ENCODE peak calls at places on chromosomes 1 and 21, in ten cellular contexts. G is dorsolateral prefrontal cortex, Q is AG09319, A is astrocyte of the spinal cord, M is left ventricle myocardium inferior, F is cardiac muscle cell, S is GM23338, T is brain microvascular endothelial cell, O is GM10248, D is colonic mucosa. N is an unnamed sample.

GRCh38 chr21:35529141-35529863 is 480.2 kb upstream of the RUNX1 start:
- DNase-seq in M (no peak), G (no peak), Q (no peak), O (peak; percentile 33), F (no peak), D (no peak), T (peak; percentile 59), S (no peak), A (peak; percentile 71), N (peak; percentile 48)

GRCh38 chr1:3515774-3516480 is 61.5 kb downstream of the ARHGEF16 start:
- DNase-seq in Q (no peak), T (peak; percentile 14), O (no peak), S (no peak), M (no peak), A (peak; percentile 54), G (no peak), D (no peak), F (no peak), N (no peak)

GRCh38 chr1:212125654-212126053 is 90.1 kb downstream of the DTL start:
- DNase-seq in A (no peak), G (no peak), Q (no peak), O (no peak), M (no peak), T (no peak), F (no peak), D (peak; percentile 70), S (no peak), N (no peak)

GRCh38 chr1:8408151-8408839 is 90.4 kb downstream of the SLC45A1 start:
- DNase-seq in M (peak; percentile 66), G (no peak), F (no peak), S (peak; percentile 53), D (peak; percentile 89), O (no peak), A (peak; percentile 90), T (peak; percentile 74), Q (peak; percentile 76), N (no peak)

GRCh38 chr1:245475116-245475515 is 320.3 kb downstream of the KIF26B start:
- DNase-seq in A (peak; percentile 37), D (no peak), M (no peak), F (no peak), T (no peak), O (no peak), G (no peak), S (no peak), Q (no peak), N (no peak)

GRCh38 chr1:175481126-175482071 is 262.0 kb downstream of the TNR start:
- DNase-seq in T (peak; percentile 35), G (no peak), S (peak; percentile 56), D (no peak), M (no peak), F (peak; percentile 22), O (peak; percentile 28), Q (no peak), A (peak; percentile 24), N (peak; percentile 17)

GRCh38 chr1:151529781-151530180 is 10.3 kb upstream of the TUFT1 start:
- DNase-seq in G (no peak), D (no peak), S (no peak), F (no peak), Q (no peak), T (no peak), A (no peak), M (no peak), O (no peak), N (no peak)

GRCh38 chr1:18041107-18041506 is 66.5 kb upstream of the IGSF21 start:
- DNase-seq in S (no peak), T (no peak), F (no peak), M (no peak), D (no peak), Q (no peak), G (no peak), A (no peak), O (no peak), N (no peak)

GRCh38 chr1:159790237-159790917 is 9.6 kb downstream of the DUSP23 start:
- DNase-seq in G (no peak), S (peak; percentile 81), D (no peak), A (peak; percentile 23), F (peak; percentile 59), O (peak; percentile 31), T (no peak), Q (no peak), M (no peak), N (peak; percentile 42)

GRCh38 chr1:13888351-13888996 is 188.5 kb downstream of the PRDM2 start:
- DNase-seq in D (peak; percentile 86), Q (no peak), M (no peak), G (no peak), S (no peak), O (no peak), F (no peak), T (no peak), A (no peak), N (no peak)

GRCh38 chr1:86942034-86942433 is 27.6 kb downstream of the HS2ST1 start:
- DNase-seq in G (no peak), A (no peak), D (no peak), T (no peak), M (no peak), S (no peak), Q (no peak), O (no peak), F (no peak), N (no peak)

GRCh38 chr1:66981679-66982078 is 56.9 kb downstream of the MIER1 start:
- DNase-seq in D (peak; percentile 50), M (no peak), S (no peak), Q (no peak), O (no peak), G (no peak), A (no peak), T (no peak), F (no peak), N (no peak)

GRCh38 chr1:27993241-27993640 is 33.5 kb downstream of the XKR8 start:
- DNase-seq in F (no peak), O (no peak), T (no peak), Q (no peak), G (peak; percentile 37), D (no peak), S (no peak), M (no peak), A (no peak), N (no peak)

GRCh38 chr1:27992271-27992670 is 32.5 kb downstream of the XKR8 start:
- DNase-seq in D (no peak), A (no peak), T (peak; percentile 20), G (no peak), O (no peak), Q (no peak), S (no peak), F (peak; percentile 7), M (no peak), N (no peak)

GRCh38 chr1:27994060-27994459 is 34.3 kb downstream of the XKR8 start:
- DNase-seq in D (no peak), M (no peak), S (no peak), T (no peak), A (no peak), F (peak; percentile 85), G (no peak), Q (no peak), O (no peak), N (no peak)

GRCh38 chr1:27990920-27991537 is 31.3 kb downstream of the XKR8 start:
- DNase-seq in D (no peak), A (no peak), S (no peak), G (no peak), T (peak; percentile 31), O (no peak), Q (no peak), M (no peak), F (no peak), N (no peak)
- TF ChIP-seq CTCF in D (no peak), A (no peak), S (no peak), G (no peak), T (no peak), O (no peak), Q (no peak), M (no peak), F (no peak), N (no peak)

GRCh38 chr1:12150456-12151200 is 16.2 kb upstream of the TNFRSF1B start:
- DNase-seq in A (no peak), M (no peak), G (no peak), D (no peak), S (no peak), O (no peak), F (no peak), Q (no peak), T (no peak), N (no peak)

GRCh38 chr1:12149791-12150175 is 17.0 kb upstream of the TNFRSF1B start:
- DNase-seq in M (no peak), T (no peak), O (no peak), D (no peak), G (no peak), F (no peak), A (no peak), S (no peak), Q (no peak), N (no peak)

GRCh38 chr1:12148160-12148957 is 18.4 kb upstream of the TNFRSF1B start:
- DNase-seq in S (no peak), F (no peak), A (no peak), G (no peak), O (no peak), Q (no peak), M (no peak), T (no peak), D (peak; percentile 93), N (no peak)

GRCh38 chr1:12147116-12147753 is 19.6 kb upstream of the TNFRSF1B start:
- DNase-seq in G (no peak), T (no peak), M (no peak), A (no peak), D (no peak), O (no peak), Q (no peak), S (no peak), F (no peak), N (no peak)

GRCh38 chr1:12148958-12149790 is 17.6 kb upstream of the TNFRSF1B start:
- DNase-seq in G (no peak), T (no peak), Q (no peak), M (no peak), A (no peak), O (peak; percentile 63), D (no peak), F (no peak), S (no peak), N (peak; percentile 70)
- TF ChIP-seq CTCF in G (no peak), T (no peak), Q (no peak), M (no peak), A (no peak), O (no peak), D (no peak), F (no peak), S (no peak), N (no peak)

DNA sequence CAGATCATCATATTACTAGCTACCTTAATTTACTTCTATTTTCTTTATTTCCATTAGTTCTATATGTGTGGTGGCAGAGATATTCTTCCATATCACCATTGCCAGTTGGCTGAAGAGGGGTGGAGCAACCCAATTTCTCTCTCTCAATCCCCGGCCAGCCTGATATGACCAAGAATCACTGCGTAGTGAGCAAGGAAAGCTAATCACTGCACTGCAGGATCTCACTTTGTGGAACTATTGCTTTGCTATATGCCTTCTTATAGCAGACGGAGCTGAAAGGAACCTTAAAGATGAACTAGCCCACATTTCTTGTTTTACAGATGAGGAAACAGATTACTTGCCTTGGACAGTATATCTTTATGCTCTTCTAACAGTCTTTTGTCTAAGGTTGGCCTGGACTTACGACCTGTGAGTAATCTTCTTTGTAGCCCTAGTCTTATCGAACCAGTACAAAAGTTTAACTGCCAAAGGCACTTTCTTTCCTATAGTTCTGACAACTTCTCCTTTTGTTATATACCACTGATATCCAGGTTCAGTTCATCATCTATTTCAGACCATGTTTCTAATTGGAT is 7.6 kb downstream of the APOBEC4 start:
- DNase-seq in M (no peak), D (no peak), F (no peak), G (no peak), T (no peak), O (no peak), S (no peak), Q (no peak), A (no peak), N (no peak)
- TF ChIP-seq CTCF in M (no peak), D (no peak), F (no peak), G (no peak), T (no peak), O (no peak), S (no peak), Q (no peak), A (no peak), N (no peak)

GRCh38 chr1:192879416-192879815 is 70.6 kb downstream of the RGS2 start:
- DNase-seq in T (peak; percentile 56), F (peak; percentile 29), Q (no peak), D (no peak), A (peak; percentile 22), G (no peak), M (no peak), O (no peak), S (no peak), N (no peak)
- TF ChIP-seq CTCF in T (no peak), F (no peak), Q (no peak), D (no peak), A (no peak), G (no peak), M (peak; percentile 16), O (no peak), S (no peak), N (no peak)

N was measured in GM13977.